ENCODE peak calls at places on chromosomes 5 and 9, in nine cellular contexts. H is upper lobe of right lung, P is A549, M is PC-9, Y is HFF-Myc, X is LNCaP clone FGC, R is NB4, L is stomach, V is coronary artery. B is an unnamed sample.
A peak's percentile ranks its signal among the peaks of the same experiment; 100 is the strongest.

GRCh38 chr9:11618241-11618805 is 1005.5 kb upstream of the PTPRD start:
- DNase-seq in H (no peak), P (no peak), M (no peak), Y (no peak), X (no peak), R (peak; percentile 23), L (no peak), V (no peak), B (no peak)

GRCh38 chr5:78763659-78764189 is 115.2 kb upstream of the LHFPL2 start:
- DNase-seq in H (no peak), P (no peak), M (no peak), Y (no peak), X (no peak), R (no peak), L (no peak), V (no peak), B (no peak)

GRCh38 chr9:74078647-74079046 is 418.5 kb upstream of the RORB start:
- DNase-seq in H (no peak), P (no peak), M (peak; percentile 3), Y (no peak), X (no peak), R (no peak), L (no peak), V (no peak), B (peak; percentile 91)

GRCh38 chr9:84146893-84147705 is 166.5 kb downstream of the RMI1 start:
- DNase-seq in H (no peak), P (no peak), M (no peak), Y (no peak), X (no peak), R (peak; percentile 3), L (no peak), V (no peak), B (no peak)

GRCh38 chr9:112285056-112285455 is 48.4 kb downstream of the PTBP3 start:
- DNase-seq in H (no peak), P (no peak), M (no peak), Y (no peak), X (no peak), R (peak; percentile 18), L (no peak), V (no peak), B (no peak)

GRCh38 chr9:89633404-89633803 is 28.6 kb downstream of the GADD45G start:
- DNase-seq in H (no peak), P (no peak), M (no peak), Y (no peak), X (no peak), R (no peak), L (no peak), V (no peak), B (no peak)

GRCh38 chr9:91416086-91416712 is 7.4 kb downstream of the NFIL3 start:
- DNase-seq in H (no peak), P (no peak), M (no peak), Y (no peak), X (no peak), R (no peak), L (no peak), V (no peak), B (no peak)

GRCh38 chr9:97397220-97397619 is 14.7 kb upstream of the TDRD7 start:
- DNase-seq in H (no peak), P (no peak), M (no peak), Y (no peak), X (no peak), R (peak; percentile 14), L (no peak), V (no peak), B (no peak)

GRCh38 chr9:79681576-79681975 is 109.8 kb downstream of the TLE4 start:
- DNase-seq in H (no peak), P (no peak), M (no peak), Y (no peak), X (no peak), R (no peak), L (no peak), V (no peak), B (no peak)

GRCh38 chr5:6541256-6542013 is 91.4 kb downstream of the NSUN2 start:
- DNase-seq in H (no peak), P (no peak), M (no peak), Y (no peak), X (no peak), R (no peak), L (no peak), V (no peak), B (no peak)

GRCh38 chr9:93120846-93121315 is 13.2 kb downstream of the NINJ1 start:
- DNase-seq in H (no peak), P (no peak), M (no peak), Y (no peak), X (no peak), R (no peak), L (no peak), V (peak; percentile 63), B (no peak)

GRCh38 chr5:123610665-123611406 is 98.9 kb downstream of the CSNK1G3 start:
- DNase-seq in H (no peak), P (peak; percentile 15), M (peak; percentile 12), Y (peak; percentile 46), X (peak; percentile 62), R (peak; percentile 66), L (no peak), V (no peak), B (peak; percentile 30)

GRCh38 chr9:130200038-130200979 is 28.1 kb downstream of the NCS1 start:
- DNase-seq in H (no peak), P (no peak), M (no peak), Y (no peak), X (no peak), R (no peak), L (no peak), V (no peak), B (no peak)

GRCh38 chr9:131423171-131423581 is 29.3 kb downstream of the PRRC2B start:
- DNase-seq in H (no peak), P (peak; percentile 58), M (peak; percentile 66), Y (no peak), X (peak; percentile 46), R (no peak), L (peak; percentile 69), V (peak; percentile 79), B (peak; percentile 90)

GRCh38 chr5:124343021-124343420 is 403.4 kb downstream of the ZNF608 start:
- DNase-seq in H (no peak), P (no peak), M (no peak), Y (peak; percentile 21), X (no peak), R (no peak), L (no peak), V (no peak), B (no peak)

GRCh38 chr9:78860806-78861475 is 564.0 kb downstream of the PSAT1 start:
- DNase-seq in H (no peak), P (no peak), M (no peak), Y (peak; percentile 90), X (no peak), R (peak; percentile 4), L (no peak), V (no peak), B (no peak)

DNA sequence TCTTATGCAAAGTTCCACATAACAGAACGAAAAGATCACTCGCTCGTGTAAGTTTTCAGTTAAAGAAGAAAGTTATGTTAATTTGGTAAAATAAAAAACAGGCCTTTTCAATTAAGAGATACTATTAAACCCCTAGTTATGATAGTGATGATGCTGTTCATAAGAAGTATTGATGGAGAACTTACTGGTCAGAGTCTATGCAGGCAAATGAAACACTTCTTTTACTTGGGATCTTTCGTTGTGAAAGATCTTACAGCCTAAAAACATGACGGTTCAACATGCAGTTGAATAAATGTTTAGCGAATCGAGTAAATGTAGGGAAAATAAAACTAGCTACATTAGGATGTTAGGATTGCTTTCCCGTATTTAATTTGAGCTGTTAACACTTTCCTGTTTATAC is 2.0 kb downstream of the RHOBTB3 start:
- DNase-seq in H (no peak), P (no peak), M (no peak), Y (no peak), X (no peak), R (no peak), L (no peak), V (no peak), B (no peak)
- H3K4me3 ChIP-seq in H (peak overlapping the region; percentile 69), P (no peak overlapping the region), M (peak overlapping the region; percentile 73), Y (peak overlapping the region; percentile 98), X (no peak overlapping the region), R (no peak overlapping the region), L (peak overlapping the region; percentile 74), V (peak overlapping the region; percentile 98), B (peak overlapping the region; percentile 89)

DNA sequence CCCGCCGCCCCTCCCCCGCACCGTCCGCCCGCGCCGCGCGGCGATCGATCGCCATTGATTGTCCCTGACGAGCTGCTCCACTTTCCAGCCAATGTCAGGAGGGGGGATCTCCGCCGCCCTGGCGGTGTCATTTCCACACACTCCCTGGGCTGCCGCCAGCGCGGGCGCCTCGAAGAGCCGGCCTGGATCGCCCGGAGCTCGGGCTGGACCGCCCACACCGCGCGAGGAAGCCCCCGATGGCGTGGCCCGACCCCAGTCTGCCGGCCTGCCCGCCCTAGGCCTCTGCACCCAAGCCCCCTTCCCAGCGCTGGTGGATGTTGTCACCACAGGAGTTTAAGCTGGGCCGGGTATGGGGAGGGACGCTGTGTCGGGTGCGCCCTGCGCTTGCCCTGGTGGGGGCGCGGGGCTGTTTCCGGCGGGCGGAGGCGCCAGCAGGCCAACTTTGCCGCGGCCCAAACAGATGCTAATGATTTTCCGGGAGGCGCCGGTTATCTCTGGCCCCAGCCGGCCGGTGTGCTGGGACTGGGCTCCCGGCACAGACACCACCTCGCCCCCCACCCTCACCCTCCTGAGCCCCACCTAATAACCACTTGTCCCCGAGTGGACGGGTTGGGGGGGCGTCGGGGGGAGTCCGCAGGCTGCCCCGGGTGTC is 10.6 kb upstream of the CXXC5 start:
- DNase-seq in H (peak; percentile 92), P (no peak), M (peak; percentile 77), Y (no peak), X (peak; percentile 30), R (peak; percentile 82), L (peak; percentile 83), V (peak; percentile 93), B (no peak)
- TF ChIP-seq CTCF in H (peak; percentile 34), P (no peak), M (no peak), Y (peak; percentile 8), X (no peak), R (no peak), L (peak; percentile 31), V (peak; percentile 13), B (peak; percentile 21)

GRCh38 chr9:10008101-10008799 is 604.6 kb downstream of the PTPRD start:
- DNase-seq in H (no peak), P (no peak), M (no peak), Y (no peak), X (no peak), R (no peak), L (no peak), V (no peak), B (no peak)
- H3K4me3 ChIP-seq in H (no peak overlapping the region), P (no peak overlapping the region), M (no peak overlapping the region), Y (no peak overlapping the region), X (no peak overlapping the region), R (no peak overlapping the region), L (no peak overlapping the region), V (no peak overlapping the region), B (no peak overlapping the region)

GRCh38 chr5:30650311-30650710 is 543.2 kb upstream of the CDH6 start:
- DNase-seq in H (no peak), P (no peak), M (no peak), Y (no peak), X (no peak), R (no peak), L (no peak), V (no peak), B (no peak)
- TF ChIP-seq CTCF in H (no peak), P (no peak), M (no peak), Y (no peak), X (peak; percentile 18), R (no peak), L (no peak), V (no peak), B (peak; percentile 10)